ENCODE peak calls at places on chromosome 3, in seven cellular contexts. M is H7, F is HT1080, P is NCI-H2081, A is T-cell, L is HS-5, T is hippocampal formation. Q is an unnamed sample.

GRCh38 chr3:8239095-8239494 is 262.5 kb upstream of the LMCD1 start:
- DNase-seq in L (no peak), T (no peak), M (no peak), P (no peak), F (no peak), A (no peak), Q (no peak)

GRCh38 chr3:72187131-72187530 is 402.2 kb upstream of the PROK2 start:
- DNase-seq in P (no peak), A (no peak), L (no peak), F (no peak), M (peak), T (no peak), Q (no peak)

GRCh38 chr3:28799084-28799483 is 450.5 kb upstream of the AZI2 start:
- DNase-seq in F (peak), P (no peak), L (no peak), T (no peak), A (no peak), M (no peak), Q (no peak)

GRCh38 chr3:55362206-55362960 is 124.7 kb downstream of the WNT5A start:
- DNase-seq in P (no peak), L (peak), F (peak), A (no peak), M (no peak), T (no peak), Q (no peak)

GRCh38 chr3:115146032-115146417 is 1.1 kb downstream of the ZBTB20 start:
- DNase-seq in L (no peak), F (peak), P (peak), T (peak), M (peak), A (peak), Q (peak)

GRCh38 chr3:67646586-67647234 is 7.7 kb downstream of the SUCLG2 start:
- DNase-seq in M (no peak), L (peak), A (no peak), T (no peak), F (peak), P (no peak), Q (no peak)

GRCh38 chr3:14511623-14511965 is 28.5 kb downstream of the GRIP2 start:
- DNase-seq in F (no peak), T (no peak), P (no peak), L (no peak), A (no peak), M (no peak), Q (no peak)

GRCh38 chr3:25564040-25564439 is 100.7 kb downstream of the TOP2B start:
- DNase-seq in F (no peak), T (no peak), M (no peak), L (no peak), A (no peak), P (no peak), Q (no peak)

GRCh38 chr3:184656991-184657669 is 54.7 kb downstream of the MAGEF1 start:
- DNase-seq in M (peak), T (no peak), P (no peak), A (no peak), F (peak), L (no peak), Q (peak)

GRCh38 chr3:99895706-99896441 is 78.2 kb downstream of the CMSS1 start:
- DNase-seq in M (no peak), T (no peak), P (no peak), A (no peak), L (peak), F (peak), Q (no peak)

GRCh38 chr3:127114337-127115070 is 78.4 kb upstream of the PRR23E start:
- DNase-seq in L (no peak), A (no peak), M (no peak), F (no peak), P (no peak), T (no peak), Q (no peak)

GRCh38 chr3:90092994-90093393 is 985.6 kb downstream of the EPHA3 start:
- DNase-seq in T (no peak), L (no peak), M (peak), A (no peak), F (peak), P (no peak), Q (no peak)

GRCh38 chr3:50251220-50251619 is 15.2 kb downstream of the GNAI2 start:
- DNase-seq in A (no peak), T (no peak), F (peak), M (no peak), P (no peak), L (no peak), Q (no peak)

GRCh38 chr3:117128876-117129275 is 419.3 kb downstream of the TUSC7 start:
- DNase-seq in M (no peak), L (no peak), P (no peak), A (no peak), F (no peak), T (no peak), Q (no peak)

GRCh38 chr3:45553469-45553974 is 41.0 kb upstream of the LIMD1 start:
- DNase-seq in M (no peak), F (peak), T (no peak), A (no peak), P (peak), L (peak), Q (peak)

Q was measured in left ventricle myocardium superior.